ENCODE peak calls at places on chromosomes 11 and 22, in six cellular contexts. One of them, this sample, is unnamed.

GRCh38 chr22:48827228-48827810 is 1000.4 kb downstream of the BRD1 start:
- DNase-seq in OCI-LY7: no peak
- DNase-seq in upper lobe of right lung: no peak
- DNase-seq in mammary epithelial cell: no peak
- DNase-seq in SJSA1: no peak
- DNase-seq in stomach: no peak
- DNase-seq in this sample: no peak

GRCh38 chr22:41862530-41863266 is 29.8 kb downstream of the SREBF2 start:
- DNase-seq in OCI-LY7: peak; percentile 34
- DNase-seq in upper lobe of right lung: no peak
- DNase-seq in mammary epithelial cell: no peak
- DNase-seq in SJSA1: no peak
- DNase-seq in stomach: no peak
- DNase-seq in this sample: no peak

GRCh38 chr11:27596388-27596787 is 89.8 kb upstream of the LIN7C start:
- DNase-seq in OCI-LY7: no peak
- DNase-seq in upper lobe of right lung: no peak
- DNase-seq in mammary epithelial cell: no peak
- DNase-seq in SJSA1: no peak
- DNase-seq in stomach: no peak
- DNase-seq in this sample: no peak

GRCh38 chr11:44623716-44624491 is 58.4 kb downstream of the CD82 start:
- DNase-seq in OCI-LY7: no peak
- DNase-seq in upper lobe of right lung: peak; percentile 59
- DNase-seq in mammary epithelial cell: no peak
- DNase-seq in SJSA1: no peak
- DNase-seq in stomach: peak; percentile 24
- DNase-seq in this sample: peak; percentile 24

GRCh38 chr11:70108250-70108649 is 30.1 kb downstream of the ANO1 start:
- DNase-seq in OCI-LY7: no peak
- DNase-seq in upper lobe of right lung: no peak
- DNase-seq in mammary epithelial cell: no peak
- DNase-seq in SJSA1: no peak
- DNase-seq in stomach: no peak
- DNase-seq in this sample: peak; percentile 37

GRCh38 chr11:15824060-15824459 is 532.3 kb downstream of the SOX6 start:
- DNase-seq in OCI-LY7: no peak
- DNase-seq in upper lobe of right lung: no peak
- DNase-seq in mammary epithelial cell: no peak
- DNase-seq in SJSA1: peak; percentile 70
- DNase-seq in stomach: no peak
- DNase-seq in this sample: no peak

GRCh38 chr11:130520231-130520630 is 71.8 kb downstream of the ADAMTS15 start:
- DNase-seq in OCI-LY7: no peak
- DNase-seq in upper lobe of right lung: no peak
- DNase-seq in mammary epithelial cell: no peak
- DNase-seq in SJSA1: peak; percentile 77
- DNase-seq in stomach: no peak
- DNase-seq in this sample: no peak

GRCh38 chr22:22666307-22667091 is 22.1 kb downstream of the GGTLC2 start:
- DNase-seq in OCI-LY7: peak; percentile 75
- DNase-seq in upper lobe of right lung: no peak
- DNase-seq in mammary epithelial cell: no peak
- DNase-seq in SJSA1: peak; percentile 41
- DNase-seq in stomach: peak; percentile 38
- DNase-seq in this sample: peak; percentile 73

GRCh38 chr11:131773626-131774025 is 403.2 kb downstream of the NTM start:
- DNase-seq in OCI-LY7: no peak
- DNase-seq in upper lobe of right lung: no peak
- DNase-seq in mammary epithelial cell: no peak
- DNase-seq in SJSA1: no peak
- DNase-seq in stomach: no peak
- DNase-seq in this sample: no peak

GRCh38 chr11:6705905-6706535 is 22.9 kb upstream of the MRPL17 start:
- DNase-seq in OCI-LY7: peak; percentile 58
- DNase-seq in upper lobe of right lung: no peak
- DNase-seq in mammary epithelial cell: peak; percentile 21
- DNase-seq in SJSA1: no peak
- DNase-seq in stomach: peak; percentile 54
- DNase-seq in this sample: peak; percentile 50

GRCh38 chr22:33653525-33654063 is 266.7 kb downstream of the LARGE1 start:
- DNase-seq in OCI-LY7: no peak
- DNase-seq in upper lobe of right lung: no peak
- DNase-seq in mammary epithelial cell: no peak
- DNase-seq in SJSA1: no peak
- DNase-seq in stomach: no peak
- DNase-seq in this sample: no peak

GRCh38 chr11:100273066-100273815 is 413.8 kb upstream of the ARHGAP42 start:
- DNase-seq in OCI-LY7: no peak
- DNase-seq in upper lobe of right lung: peak; percentile 44
- DNase-seq in mammary epithelial cell: no peak
- DNase-seq in SJSA1: no peak
- DNase-seq in stomach: no peak
- DNase-seq in this sample: no peak

GRCh38 chr11:9357041-9357440 is 27.4 kb upstream of the IPO7 start:
- DNase-seq in OCI-LY7: no peak
- DNase-seq in upper lobe of right lung: no peak
- DNase-seq in mammary epithelial cell: no peak
- DNase-seq in SJSA1: no peak
- DNase-seq in stomach: no peak
- DNase-seq in this sample: no peak

GRCh38 chr11:68838572-68838964 is 3.1 kb downstream of the CPT1A start:
- DNase-seq in OCI-LY7: peak; percentile 40
- DNase-seq in upper lobe of right lung: no peak
- DNase-seq in mammary epithelial cell: no peak
- DNase-seq in SJSA1: no peak
- DNase-seq in stomach: no peak
- DNase-seq in this sample: peak; percentile 37

GRCh38 chr11:132972565-132972964 is 559.7 kb downstream of the OPCML start:
- DNase-seq in OCI-LY7: no peak
- DNase-seq in upper lobe of right lung: no peak
- DNase-seq in mammary epithelial cell: no peak
- DNase-seq in SJSA1: no peak
- DNase-seq in stomach: no peak
- DNase-seq in this sample: no peak

GRCh38 chr22:37155971-37156370 is 6.3 kb upstream of the IL2RB start:
- DNase-seq in OCI-LY7: no peak
- DNase-seq in upper lobe of right lung: no peak
- DNase-seq in mammary epithelial cell: no peak
- DNase-seq in SJSA1: no peak
- DNase-seq in stomach: no peak
- DNase-seq in this sample: no peak

GRCh38 chr22:38072322-38073149 is 11.4 kb downstream of the SLC16A8 start:
- DNase-seq in OCI-LY7: no peak
- DNase-seq in upper lobe of right lung: no peak
- DNase-seq in mammary epithelial cell: no peak
- DNase-seq in SJSA1: no peak
- DNase-seq in stomach: no peak
- DNase-seq in this sample: no peak

GRCh38 chr22:31177420-31178162 is 17.6 kb downstream of the RNF185 start:
- DNase-seq in OCI-LY7: no peak
- DNase-seq in upper lobe of right lung: no peak
- DNase-seq in mammary epithelial cell: peak; percentile 96
- DNase-seq in SJSA1: peak; percentile 83
- DNase-seq in stomach: no peak
- DNase-seq in this sample: peak; percentile 41

GRCh38 chr11:34044664-34045485 is 6.7 kb upstream of the CAPRIN1 start:
- DNase-seq in OCI-LY7: no peak
- DNase-seq in upper lobe of right lung: peak; percentile 69
- DNase-seq in mammary epithelial cell: peak; percentile 90
- DNase-seq in SJSA1: peak; percentile 51
- DNase-seq in stomach: no peak
- DNase-seq in this sample: no peak

GRCh38 chr11:70587095-70587389 is 188.7 kb downstream of the CTTN start:
- DNase-seq in OCI-LY7: no peak
- DNase-seq in upper lobe of right lung: no peak
- DNase-seq in mammary epithelial cell: peak; percentile 5
- DNase-seq in SJSA1: no peak
- DNase-seq in stomach: no peak
- DNase-seq in this sample: no peak

GRCh38 chr11:57566035-57566504 is 1.4 kb downstream of the UBE2L6 start:
- DNase-seq in OCI-LY7: peak; percentile 54
- DNase-seq in upper lobe of right lung: no peak
- DNase-seq in mammary epithelial cell: peak; percentile 37
- DNase-seq in SJSA1: no peak
- DNase-seq in stomach: peak; percentile 59
- DNase-seq in this sample: peak; percentile 40

GRCh38 chr11:72773291-72773690 is 20.6 kb downstream of the STARD10 start:
- DNase-seq in OCI-LY7: no peak
- DNase-seq in upper lobe of right lung: no peak
- DNase-seq in mammary epithelial cell: peak; percentile 77
- DNase-seq in SJSA1: peak; percentile 16
- DNase-seq in stomach: no peak
- DNase-seq in this sample: no peak

GRCh38 chr11:8033312-8033715 is 46.2 kb downstream of the EIF3F start:
- DNase-seq in OCI-LY7: peak; percentile 40
- DNase-seq in upper lobe of right lung: peak; percentile 79
- DNase-seq in mammary epithelial cell: peak; percentile 56
- DNase-seq in SJSA1: peak; percentile 16
- DNase-seq in stomach: peak; percentile 81
- DNase-seq in this sample: peak; percentile 90

GRCh38 chr11:2526808-2527381 is 82.1 kb downstream of the KCNQ1 start:
- DNase-seq in OCI-LY7: peak; percentile 85
- DNase-seq in upper lobe of right lung: peak; percentile 83
- DNase-seq in mammary epithelial cell: no peak
- DNase-seq in SJSA1: no peak
- DNase-seq in stomach: peak; percentile 87
- DNase-seq in this sample: peak; percentile 71

GRCh38 chr22:20132686-20133246 is 1.2 kb downstream of the ZDHHC8 start:
- DNase-seq in OCI-LY7: no peak
- DNase-seq in upper lobe of right lung: no peak
- DNase-seq in mammary epithelial cell: no peak
- DNase-seq in SJSA1: no peak
- DNase-seq in stomach: no peak
- DNase-seq in this sample: no peak

GRCh38 chr11:94809251-94809650 is 41.1 kb downstream of the AMOTL1 start:
- DNase-seq in OCI-LY7: no peak
- DNase-seq in upper lobe of right lung: no peak
- DNase-seq in mammary epithelial cell: no peak
- DNase-seq in SJSA1: no peak
- DNase-seq in stomach: no peak
- DNase-seq in this sample: no peak

GRCh38 chr11:71109186-71109585 is 143.2 kb downstream of the SHANK2 start:
- DNase-seq in OCI-LY7: no peak
- DNase-seq in upper lobe of right lung: no peak
- DNase-seq in mammary epithelial cell: no peak
- DNase-seq in SJSA1: no peak
- DNase-seq in stomach: no peak
- DNase-seq in this sample: no peak

DNA sequence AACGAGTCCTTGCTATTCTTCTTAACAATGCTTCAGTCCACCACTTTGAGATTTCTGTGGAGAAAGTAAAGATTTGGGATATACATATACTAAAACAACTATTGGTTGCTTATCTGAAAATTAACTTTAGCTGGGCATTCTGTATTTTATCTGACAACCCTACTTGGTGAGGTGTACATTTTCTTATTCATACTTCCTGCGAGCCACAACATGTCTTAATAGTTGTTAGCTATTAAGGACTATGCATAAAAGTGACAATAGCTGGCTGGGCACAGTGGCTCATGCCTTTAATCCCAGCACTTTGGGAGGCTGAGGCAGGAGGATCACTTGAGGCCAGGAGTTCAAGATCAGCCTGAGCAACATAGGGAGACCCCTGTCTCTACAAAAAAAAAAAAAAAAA is 28.0 kb upstream of the TMA7B start:
- DNase-seq in OCI-LY7: no peak
- DNase-seq in upper lobe of right lung: no peak
- DNase-seq in mammary epithelial cell: no peak
- DNase-seq in SJSA1: no peak
- DNase-seq in stomach: no peak
- DNase-seq in this sample: no peak
- H3K4me1 ChIP-seq in OCI-LY7: peaks cover 25% of the 10 kb centered on the region
- H3K4me1 ChIP-seq in upper lobe of right lung: no peaks in the 10 kb centered on the region
- H3K4me1 ChIP-seq in mammary epithelial cell: peaks cover 18% of the 10 kb centered on the region
- H3K4me1 ChIP-seq in SJSA1: no peaks in the 10 kb centered on the region
- H3K4me1 ChIP-seq in stomach: no peaks in the 10 kb centered on the region
- H3K4me1 ChIP-seq in this sample: peaks cover 44% of the 10 kb centered on the region

DNA sequence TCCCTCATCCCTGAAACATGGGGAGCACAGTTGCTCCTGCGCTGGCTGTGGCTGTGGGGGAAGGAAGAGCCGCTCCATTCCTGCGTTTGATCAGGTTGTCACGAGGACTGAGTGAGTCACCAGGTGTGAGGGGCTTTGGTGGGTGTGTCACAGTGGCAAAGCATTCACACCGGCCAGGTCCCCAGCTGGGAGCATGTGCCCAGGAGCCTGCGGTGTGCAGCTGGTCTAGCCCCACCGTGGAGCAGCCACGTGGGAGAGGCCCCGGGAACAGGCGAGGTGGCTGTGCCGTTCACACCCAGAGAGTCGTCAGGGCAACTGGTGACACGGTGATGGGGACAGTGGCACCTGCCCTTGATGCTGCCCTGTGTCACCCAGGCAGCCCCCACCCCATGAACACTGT is 47.6 kb upstream of the PPARA start:
- DNase-seq in OCI-LY7: no peak
- DNase-seq in upper lobe of right lung: no peak
- DNase-seq in mammary epithelial cell: no peak
- DNase-seq in SJSA1: no peak
- DNase-seq in stomach: no peak
- DNase-seq in this sample: no peak
- H3K4me1 ChIP-seq in OCI-LY7: no peaks in the 10 kb centered on the region
- H3K4me1 ChIP-seq in upper lobe of right lung: peaks cover 57% of the 10 kb centered on the region
- H3K4me1 ChIP-seq in mammary epithelial cell: peaks cover 98% of the 10 kb centered on the region
- H3K4me1 ChIP-seq in SJSA1: peaks cover 6% of the 10 kb centered on the region
- H3K4me1 ChIP-seq in stomach: peaks cover 81% of the 10 kb centered on the region
- H3K4me1 ChIP-seq in this sample: peaks cover 65% of the 10 kb centered on the region

DNA sequence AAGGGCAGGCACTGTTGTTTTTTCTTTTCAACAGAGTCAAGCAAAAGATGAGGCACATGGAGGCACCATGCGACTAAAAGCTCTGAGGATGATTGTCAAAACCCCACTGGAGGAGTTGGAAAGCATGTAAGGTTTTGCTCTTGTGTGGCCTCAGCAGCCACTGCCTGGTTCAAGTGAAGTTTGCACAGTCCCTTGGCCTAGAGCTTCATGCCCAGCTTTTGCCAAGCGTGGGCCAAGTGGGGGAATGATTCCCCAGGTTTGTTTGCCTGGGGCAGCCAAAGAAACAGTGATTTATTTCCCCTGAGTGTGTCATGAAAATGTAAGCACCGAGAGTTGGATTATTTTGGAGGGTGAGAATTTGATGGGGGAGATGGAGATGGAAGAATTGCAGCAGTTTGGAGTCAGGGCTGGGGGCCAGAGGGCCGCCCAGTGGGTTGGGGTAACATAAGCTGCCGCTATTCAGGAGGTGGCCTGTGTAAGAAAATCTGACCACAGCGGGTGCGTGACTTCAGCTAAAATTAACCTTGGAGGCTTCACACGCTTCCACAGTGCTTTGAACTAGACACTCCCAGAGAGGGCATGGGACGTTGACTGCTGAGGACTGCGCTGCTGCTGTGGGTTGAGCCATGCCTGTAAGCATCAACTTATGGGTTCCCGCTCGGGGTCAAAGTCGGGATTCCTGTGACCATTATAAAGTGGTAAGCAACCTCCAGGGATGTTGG is 100.7 kb downstream of the NAV2 start:
- DNase-seq in OCI-LY7: no peak
- DNase-seq in upper lobe of right lung: no peak
- DNase-seq in mammary epithelial cell: no peak
- DNase-seq in SJSA1: no peak
- DNase-seq in stomach: no peak
- DNase-seq in this sample: no peak
- H3K4me1 ChIP-seq in OCI-LY7: no peaks in the 10 kb centered on the region
- H3K4me1 ChIP-seq in upper lobe of right lung: peaks cover 11% of the 10 kb centered on the region
- H3K4me1 ChIP-seq in mammary epithelial cell: peaks cover 11% of the 10 kb centered on the region
- H3K4me1 ChIP-seq in SJSA1: no peaks in the 10 kb centered on the region
- H3K4me1 ChIP-seq in stomach: no peaks in the 10 kb centered on the region
- H3K4me1 ChIP-seq in this sample: peaks cover 10% of the 10 kb centered on the region

GRCh38 chr22:19109198-19110063 is 12.8 kb downstream of the DGCR2 start:
- DNase-seq in OCI-LY7: peak; percentile 75
- DNase-seq in upper lobe of right lung: peak; percentile 49
- DNase-seq in mammary epithelial cell: peak; percentile 88
- DNase-seq in SJSA1: no peak
- DNase-seq in stomach: peak; percentile 68
- DNase-seq in this sample: peak; percentile 59
- H3K4me1 ChIP-seq in OCI-LY7: peaks cover 28% of the 10 kb centered on the region
- H3K4me1 ChIP-seq in upper lobe of right lung: peaks cover 54% of the 10 kb centered on the region
- H3K4me1 ChIP-seq in mammary epithelial cell: peaks cover 20% of the 10 kb centered on the region
- H3K4me1 ChIP-seq in SJSA1: no peaks in the 10 kb centered on the region
- H3K4me1 ChIP-seq in stomach: peaks cover 33% of the 10 kb centered on the region
- H3K4me1 ChIP-seq in this sample: peaks cover 29% of the 10 kb centered on the region

This sample was measured in thyroid gland.